ENCODE peak calls at places on chromosomes 4 and X, in seven cellular contexts. One of them, this sample, is unnamed.

GRCh38 chrX:115364625-115365024 is 75.1 kb downstream of the LUZP4 start:
- DNase-seq in mesendoderm: no peak
- DNase-seq in trophoblast cell: no peak
- DNase-seq in H1: no peak
- DNase-seq in neuronal stem cell: no peak
- DNase-seq in H9: no peak
- DNase-seq in IMR-90: peak; percentile 21
- DNase-seq in this sample: no peak

GRCh38 chr4:162163892-162164759 is at the start of gene FSTL5:
- DNase-seq in H9: peak; percentile 99
- DNase-seq in IMR-90: peak; percentile 2
- DNase-seq in mesendoderm: peak; percentile 99
- DNase-seq in trophoblast cell: peak; percentile 41
- DNase-seq in neuronal stem cell: peak; percentile 81
- DNase-seq in H1: peak; percentile 94
- DNase-seq in this sample: peak; percentile 84

GRCh38 chr4:66736593-66736992 is 808.7 kb downstream of the CENPC start:
- DNase-seq in H9: no peak
- DNase-seq in mesendoderm: peak; percentile 29
- DNase-seq in trophoblast cell: no peak
- DNase-seq in H1: no peak
- DNase-seq in neuronal stem cell: peak; percentile 39
- DNase-seq in IMR-90: no peak
- DNase-seq in this sample: no peak

GRCh38 chr4:82268050-82268825 is 105.6 kb downstream of the HNRNPD start:
- DNase-seq in trophoblast cell: peak; percentile 77
- DNase-seq in H9: peak; percentile 70
- DNase-seq in H1: no peak
- DNase-seq in neuronal stem cell: peak; percentile 60
- DNase-seq in IMR-90: peak; percentile 50
- DNase-seq in mesendoderm: peak; percentile 85
- DNase-seq in this sample: peak; percentile 60

GRCh38 chrX:16436348-16437188 is 213.4 kb upstream of the S100G start:
- DNase-seq in mesendoderm: peak; percentile 77
- DNase-seq in neuronal stem cell: peak; percentile 64
- DNase-seq in H9: peak; percentile 82
- DNase-seq in trophoblast cell: peak; percentile 89
- DNase-seq in IMR-90: peak; percentile 75
- DNase-seq in H1: peak; percentile 5
- DNase-seq in this sample: peak; percentile 65

GRCh38 chr4:43837604-43838003 is 611.0 kb downstream of the KCTD8 start:
- DNase-seq in mesendoderm: no peak
- DNase-seq in trophoblast cell: no peak
- DNase-seq in H1: no peak
- DNase-seq in IMR-90: no peak
- DNase-seq in H9: no peak
- DNase-seq in neuronal stem cell: no peak
- DNase-seq in this sample: no peak

GRCh38 chr4:128606173-128606572 is 203.3 kb upstream of the JADE1 start:
- DNase-seq in IMR-90: peak; percentile 79
- DNase-seq in H1: no peak
- DNase-seq in neuronal stem cell: no peak
- DNase-seq in H9: no peak
- DNase-seq in trophoblast cell: no peak
- DNase-seq in mesendoderm: no peak
- DNase-seq in this sample: peak; percentile 22

GRCh38 chr4:139368990-139369389 is 66.7 kb upstream of the NDUFC1 start:
- DNase-seq in H9: no peak
- DNase-seq in trophoblast cell: no peak
- DNase-seq in IMR-90: no peak
- DNase-seq in H1: no peak
- DNase-seq in mesendoderm: no peak
- DNase-seq in neuronal stem cell: no peak
- DNase-seq in this sample: no peak

GRCh38 chrX:70052895-70053615 is 3.3 kb upstream of the AWAT2 start:
- DNase-seq in trophoblast cell: no peak
- DNase-seq in H9: no peak
- DNase-seq in H1: no peak
- DNase-seq in mesendoderm: no peak
- DNase-seq in IMR-90: no peak
- DNase-seq in neuronal stem cell: no peak
- DNase-seq in this sample: no peak

GRCh38 chrX:143701460-143701859 is 19.1 kb downstream of the SPANXN2 start:
- DNase-seq in H9: no peak
- DNase-seq in H1: no peak
- DNase-seq in IMR-90: no peak
- DNase-seq in mesendoderm: peak; percentile 0
- DNase-seq in neuronal stem cell: no peak
- DNase-seq in trophoblast cell: no peak
- DNase-seq in this sample: no peak

GRCh38 chrX:101415180-101416130 is 7.4 kb downstream of the HNRNPH2 start:
- DNase-seq in neuronal stem cell: peak; percentile 46
- DNase-seq in IMR-90: peak; percentile 84
- DNase-seq in H1: no peak
- DNase-seq in trophoblast cell: peak; percentile 84
- DNase-seq in H9: peak; percentile 31
- DNase-seq in mesendoderm: peak; percentile 80
- DNase-seq in this sample: peak; percentile 85

GRCh38 chrX:110310896-110311295 is 7.0 kb downstream of the AMMECR1 start:
- DNase-seq in mesendoderm: no peak
- DNase-seq in IMR-90: no peak
- DNase-seq in trophoblast cell: no peak
- DNase-seq in H9: no peak
- DNase-seq in neuronal stem cell: no peak
- DNase-seq in H1: no peak
- DNase-seq in this sample: peak; percentile 54

GRCh38 chr4:155566241-155566823 is 100.3 kb upstream of the GUCY1A1 start:
- DNase-seq in trophoblast cell: no peak
- DNase-seq in neuronal stem cell: no peak
- DNase-seq in mesendoderm: no peak
- DNase-seq in H1: no peak
- DNase-seq in H9: no peak
- DNase-seq in IMR-90: peak; percentile 40
- DNase-seq in this sample: peak; percentile 21

GRCh38 chrX:69083361-69083760 is 81.9 kb downstream of the PJA1 start:
- DNase-seq in trophoblast cell: peak; percentile 54
- DNase-seq in H1: no peak
- DNase-seq in H9: no peak
- DNase-seq in mesendoderm: no peak
- DNase-seq in neuronal stem cell: no peak
- DNase-seq in IMR-90: no peak
- DNase-seq in this sample: no peak

GRCh38 chr4:76305971-76306881 is at the start of gene STBD1:
- DNase-seq in mesendoderm: peak; percentile 81
- DNase-seq in IMR-90: peak; percentile 49
- DNase-seq in H1: peak; percentile 47
- DNase-seq in H9: peak; percentile 88
- DNase-seq in neuronal stem cell: peak; percentile 73
- DNase-seq in trophoblast cell: peak; percentile 88
- DNase-seq in this sample: peak; percentile 78

GRCh38 chrX:34300871-34301270 is 168.8 kb upstream of the FAM47A start:
- DNase-seq in trophoblast cell: peak; percentile 69
- DNase-seq in IMR-90: peak; percentile 58
- DNase-seq in H1: peak; percentile 3
- DNase-seq in mesendoderm: peak; percentile 62
- DNase-seq in H9: peak; percentile 46
- DNase-seq in neuronal stem cell: peak; percentile 2
- DNase-seq in this sample: peak; percentile 39

GRCh38 chr4:120870279-120870673 is 52.2 kb downstream of the PRDM5 start:
- DNase-seq in IMR-90: no peak
- DNase-seq in H9: peak; percentile 66
- DNase-seq in trophoblast cell: no peak
- DNase-seq in H1: peak; percentile 25
- DNase-seq in mesendoderm: peak; percentile 65
- DNase-seq in neuronal stem cell: no peak
- DNase-seq in this sample: no peak

GRCh38 chr4:98747659-98748091 is 89.3 kb upstream of the TSPAN5 start:
- DNase-seq in H9: no peak
- DNase-seq in neuronal stem cell: peak; percentile 27
- DNase-seq in IMR-90: no peak
- DNase-seq in trophoblast cell: no peak
- DNase-seq in mesendoderm: peak; percentile 71
- DNase-seq in H1: no peak
- DNase-seq in this sample: no peak

GRCh38 chr4:170884965-170885583 is 795.3 kb upstream of the AADAT start:
- DNase-seq in neuronal stem cell: no peak
- DNase-seq in IMR-90: no peak
- DNase-seq in mesendoderm: no peak
- DNase-seq in trophoblast cell: no peak
- DNase-seq in H9: no peak
- DNase-seq in H1: no peak
- DNase-seq in this sample: no peak

GRCh38 chrX:68183612-68184214 is 249.6 kb downstream of the OPHN1 start:
- DNase-seq in neuronal stem cell: no peak
- DNase-seq in mesendoderm: peak; percentile 40
- DNase-seq in H9: no peak
- DNase-seq in trophoblast cell: peak; percentile 73
- DNase-seq in IMR-90: peak; percentile 51
- DNase-seq in H1: no peak
- DNase-seq in this sample: peak; percentile 40

GRCh38 chrX:71107762-71108360 is 1.3 kb upstream of the CXorf65 start:
- DNase-seq in IMR-90: no peak
- DNase-seq in neuronal stem cell: no peak
- DNase-seq in H9: no peak
- DNase-seq in H1: no peak
- DNase-seq in trophoblast cell: no peak
- DNase-seq in mesendoderm: no peak
- DNase-seq in this sample: peak; percentile 15

GRCh38 chr4:31291238-31291637 is 571.1 kb downstream of the PCDH7 start:
- DNase-seq in IMR-90: no peak
- DNase-seq in H9: no peak
- DNase-seq in mesendoderm: peak; percentile 9
- DNase-seq in H1: peak; percentile 1
- DNase-seq in neuronal stem cell: no peak
- DNase-seq in trophoblast cell: no peak
- DNase-seq in this sample: no peak

GRCh38 chrX:74514384-74514783 is 93.1 kb downstream of the SLC16A2 start:
- DNase-seq in H9: no peak
- DNase-seq in H1: no peak
- DNase-seq in mesendoderm: no peak
- DNase-seq in trophoblast cell: no peak
- DNase-seq in neuronal stem cell: no peak
- DNase-seq in IMR-90: no peak
- DNase-seq in this sample: no peak

GRCh38 chrX:16610121-16610565 is 39.8 kb upstream of the S100G start:
- DNase-seq in H9: no peak
- DNase-seq in H1: no peak
- DNase-seq in IMR-90: peak; percentile 74
- DNase-seq in neuronal stem cell: no peak
- DNase-seq in trophoblast cell: peak; percentile 10
- DNase-seq in mesendoderm: no peak
- DNase-seq in this sample: peak; percentile 14

GRCh38 chr4:79917246-79917645 is 155.8 kb downstream of the ANTXR2 start:
- DNase-seq in neuronal stem cell: peak; percentile 15
- DNase-seq in mesendoderm: peak; percentile 85
- DNase-seq in trophoblast cell: peak; percentile 55
- DNase-seq in H9: peak; percentile 77
- DNase-seq in H1: peak; percentile 47
- DNase-seq in IMR-90: peak; percentile 44
- DNase-seq in this sample: peak; percentile 37

GRCh38 chr4:189505380-189505779 is 435.3 kb upstream of the FRG1 start:
- DNase-seq in neuronal stem cell: no peak
- DNase-seq in IMR-90: no peak
- DNase-seq in mesendoderm: no peak
- DNase-seq in H9: no peak
- DNase-seq in trophoblast cell: no peak
- DNase-seq in H1: no peak
- DNase-seq in this sample: no peak

GRCh38 chrX:129193357-129193756 is 329.9 kb downstream of the SMARCA1 start:
- DNase-seq in neuronal stem cell: no peak
- DNase-seq in H9: no peak
- DNase-seq in trophoblast cell: no peak
- DNase-seq in IMR-90: no peak
- DNase-seq in H1: no peak
- DNase-seq in mesendoderm: no peak
- DNase-seq in this sample: no peak

GRCh38 chr4:184168406-184169019 is 49.2 kb downstream of the ENPP6 start:
- DNase-seq in H1: peak; percentile 77
- DNase-seq in IMR-90: peak; percentile 47
- DNase-seq in trophoblast cell: peak; percentile 85
- DNase-seq in mesendoderm: peak; percentile 95
- DNase-seq in neuronal stem cell: peak; percentile 64
- DNase-seq in H9: peak; percentile 90
- DNase-seq in this sample: peak; percentile 59

GRCh38 chrX:39162322-39162721 is 361.1 kb downstream of the MID1IP1 start:
- DNase-seq in neuronal stem cell: no peak
- DNase-seq in mesendoderm: no peak
- DNase-seq in IMR-90: no peak
- DNase-seq in H1: no peak
- DNase-seq in trophoblast cell: peak; percentile 21
- DNase-seq in H9: peak; percentile 38
- DNase-seq in this sample: no peak

GRCh38 chr4:113677333-113677732 is 84.2 kb downstream of the CAMK2D start:
- DNase-seq in IMR-90: no peak
- DNase-seq in neuronal stem cell: no peak
- DNase-seq in mesendoderm: no peak
- DNase-seq in trophoblast cell: no peak
- DNase-seq in H9: no peak
- DNase-seq in H1: no peak
- DNase-seq in this sample: no peak
- H3K23ac ChIP-seq in IMR-90: no peak overlapping the region
- H3K23ac ChIP-seq in neuronal stem cell: no peak overlapping the region
- H3K23ac ChIP-seq in mesendoderm: no peak overlapping the region
- H3K23ac ChIP-seq in trophoblast cell: no peak overlapping the region
- H3K23ac ChIP-seq in H9: no peak overlapping the region
- H3K23ac ChIP-seq in H1: no peak overlapping the region
- H3K23ac ChIP-seq in this sample: no peak overlapping the region

GRCh38 chrX:51742586-51742985 is 656 bp upstream of the GSPT2 start:
- DNase-seq in H9: peak; percentile 40
- DNase-seq in IMR-90: no peak
- DNase-seq in H1: no peak
- DNase-seq in neuronal stem cell: no peak
- DNase-seq in mesendoderm: no peak
- DNase-seq in trophoblast cell: no peak
- DNase-seq in this sample: no peak
- H4K8ac ChIP-seq in H9: no peak overlapping the region
- H4K8ac ChIP-seq in IMR-90: peak overlapping the region; percentile 60
- H4K8ac ChIP-seq in H1: no peak overlapping the region
- H4K8ac ChIP-seq in neuronal stem cell: no peak overlapping the region
- H4K8ac ChIP-seq in mesendoderm: no peak overlapping the region
- H4K8ac ChIP-seq in trophoblast cell: peak overlapping the region; percentile 61
- H4K8ac ChIP-seq in this sample: peak overlapping the region; percentile 87

DNA sequence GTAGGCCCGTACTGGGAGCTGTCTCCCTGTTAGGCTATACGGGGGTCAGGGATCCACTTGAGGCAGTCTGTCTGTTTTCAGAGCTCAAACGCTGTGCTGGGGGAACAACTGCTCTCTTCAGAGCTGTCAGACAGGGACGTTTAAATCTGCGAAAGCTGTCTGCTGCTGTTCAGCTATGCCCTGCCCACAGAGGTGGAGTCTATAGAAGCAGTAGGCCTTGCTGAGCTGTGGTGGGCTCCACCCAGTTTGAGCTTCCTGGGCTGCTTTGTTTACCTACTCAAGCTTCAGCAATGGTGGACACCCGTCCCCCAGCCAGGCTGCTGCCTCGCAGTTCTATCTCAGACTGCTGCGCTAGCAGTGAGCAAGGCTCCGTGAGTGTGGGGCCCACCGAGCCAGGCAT is 27.3 kb upstream of the PHEX start:
- DNase-seq in trophoblast cell: no peak
- DNase-seq in IMR-90: no peak
- DNase-seq in H9: no peak
- DNase-seq in neuronal stem cell: no peak
- DNase-seq in mesendoderm: no peak
- DNase-seq in H1: no peak
- DNase-seq in this sample: no peak
- H3K23ac ChIP-seq in trophoblast cell: no peak overlapping the region
- H3K23ac ChIP-seq in IMR-90: no peak overlapping the region
- H3K23ac ChIP-seq in H9: no peak overlapping the region
- H3K23ac ChIP-seq in neuronal stem cell: no peak overlapping the region
- H3K23ac ChIP-seq in mesendoderm: no peak overlapping the region
- H3K23ac ChIP-seq in H1: no peak overlapping the region
- H3K23ac ChIP-seq in this sample: no peak overlapping the region

GRCh38 chrX:139834879-139835278 is 98.0 kb downstream of the ATP11C start:
- DNase-seq in H1: no peak
- DNase-seq in trophoblast cell: no peak
- DNase-seq in H9: no peak
- DNase-seq in neuronal stem cell: no peak
- DNase-seq in IMR-90: no peak
- DNase-seq in mesendoderm: no peak
- DNase-seq in this sample: no peak
- H4K8ac ChIP-seq in H1: no peak overlapping the region
- H4K8ac ChIP-seq in trophoblast cell: no peak overlapping the region
- H4K8ac ChIP-seq in H9: no peak overlapping the region
- H4K8ac ChIP-seq in neuronal stem cell: no peak overlapping the region
- H4K8ac ChIP-seq in IMR-90: no peak overlapping the region
- H4K8ac ChIP-seq in mesendoderm: no peak overlapping the region
- H4K8ac ChIP-seq in this sample: no peak overlapping the region